ENCODE peak calls at places on chromosomes 2 and 18, in nine cellular contexts. One of them, this sample, is unnamed.
A peak's percentile ranks its signal among the peaks of the same experiment; 100 is the strongest.

GRCh38 chr2:241445426-241445825 is 63.0 kb downstream of the STK25 start:
- DNase-seq in endothelial cell: no peak
- DNase-seq in heart left ventricle: no peak
- DNase-seq in NCI-H1417: no peak
- DNase-seq in NCI-H1694: no peak
- DNase-seq in LHCN-M2: no peak
- DNase-seq in naive thymus-derived CD8-positive, alpha-beta T cell: no peak
- DNase-seq in pancreas: no peak
- DNase-seq in DMS 273 treated with DMSO at 0.1 percent for 48 hours: no peak
- DNase-seq in this sample: no peak

GRCh38 chr18:61833978-61834377 is 58.8 kb downstream of the RNF152 start:
- DNase-seq in pancreas: no peak
- DNase-seq in NCI-H1417: no peak
- DNase-seq in NCI-H1694: no peak
- DNase-seq in heart left ventricle: no peak
- DNase-seq in naive thymus-derived CD8-positive, alpha-beta T cell: no peak
- DNase-seq in LHCN-M2: peak; percentile 8
- DNase-seq in DMS 273 treated with DMSO at 0.1 percent for 48 hours: no peak
- DNase-seq in endothelial cell: no peak
- DNase-seq in this sample: no peak

GRCh38 chr2:24262571-24262970 is 87.7 kb downstream of the FAM228A start:
- DNase-seq in DMS 273 treated with DMSO at 0.1 percent for 48 hours: no peak
- DNase-seq in NCI-H1417: no peak
- DNase-seq in heart left ventricle: no peak
- DNase-seq in pancreas: no peak
- DNase-seq in LHCN-M2: no peak
- DNase-seq in NCI-H1694: no peak
- DNase-seq in endothelial cell: no peak
- DNase-seq in naive thymus-derived CD8-positive, alpha-beta T cell: no peak
- DNase-seq in this sample: no peak

GRCh38 chr2:56191617-56192016 is 7.8 kb downstream of the CCDC85A start:
- DNase-seq in pancreas: no peak
- DNase-seq in endothelial cell: peak; percentile 58
- DNase-seq in naive thymus-derived CD8-positive, alpha-beta T cell: no peak
- DNase-seq in NCI-H1694: peak; percentile 62
- DNase-seq in DMS 273 treated with DMSO at 0.1 percent for 48 hours: peak; percentile 11
- DNase-seq in NCI-H1417: peak; percentile 50
- DNase-seq in heart left ventricle: no peak
- DNase-seq in LHCN-M2: peak; percentile 57
- DNase-seq in this sample: no peak

GRCh38 chr2:148410899-148411298 is 233.7 kb upstream of the EPC2 start:
- DNase-seq in NCI-H1694: no peak
- DNase-seq in pancreas: no peak
- DNase-seq in NCI-H1417: no peak
- DNase-seq in heart left ventricle: no peak
- DNase-seq in endothelial cell: no peak
- DNase-seq in LHCN-M2: no peak
- DNase-seq in naive thymus-derived CD8-positive, alpha-beta T cell: no peak
- DNase-seq in DMS 273 treated with DMSO at 0.1 percent for 48 hours: no peak
- DNase-seq in this sample: no peak

GRCh38 chr18:9946831-9947230 is 33.0 kb downstream of the VAPA start:
- DNase-seq in pancreas: no peak
- DNase-seq in DMS 273 treated with DMSO at 0.1 percent for 48 hours: no peak
- DNase-seq in heart left ventricle: no peak
- DNase-seq in LHCN-M2: no peak
- DNase-seq in NCI-H1417: no peak
- DNase-seq in NCI-H1694: no peak
- DNase-seq in naive thymus-derived CD8-positive, alpha-beta T cell: no peak
- DNase-seq in endothelial cell: no peak
- DNase-seq in this sample: no peak

GRCh38 chr2:193907561-193907960 is 1712.8 kb upstream of the TMEFF2 start:
- DNase-seq in LHCN-M2: peak; percentile 18
- DNase-seq in endothelial cell: no peak
- DNase-seq in NCI-H1694: no peak
- DNase-seq in DMS 273 treated with DMSO at 0.1 percent for 48 hours: no peak
- DNase-seq in naive thymus-derived CD8-positive, alpha-beta T cell: no peak
- DNase-seq in heart left ventricle: no peak
- DNase-seq in pancreas: no peak
- DNase-seq in NCI-H1417: no peak
- DNase-seq in this sample: no peak

GRCh38 chr2:129441610-129442009 is 537.9 kb upstream of the RAB6C start:
- DNase-seq in NCI-H1694: no peak
- DNase-seq in naive thymus-derived CD8-positive, alpha-beta T cell: no peak
- DNase-seq in NCI-H1417: no peak
- DNase-seq in DMS 273 treated with DMSO at 0.1 percent for 48 hours: no peak
- DNase-seq in endothelial cell: no peak
- DNase-seq in heart left ventricle: no peak
- DNase-seq in LHCN-M2: no peak
- DNase-seq in pancreas: no peak
- DNase-seq in this sample: no peak